ENCODE peak calls at places on chromosome X, in seven cellular contexts. M, N, V, Y, Q, W and K are unnamed samples. For H3K4me1, the result is how much of the 10 kb centered on the place peaks cover.

GRCh38 chrX:91137881-91138280 is 296.8 kb upstream of the PABPC5 start:
- DNase-seq in M (no peak), N (no peak), V (no peak), Y (no peak), Q (no peak), W (no peak), K (no peak)

GRCh38 chrX:47422444-47422843 is 52.1 kb downstream of the ZNF157 start:
- DNase-seq in M (no peak), N (no peak), V (no peak), Y (no peak), Q (no peak), W (no peak), K (no peak)

GRCh38 chrX:55143621-55144020 is 54.8 kb downstream of the PAGE2 start:
- DNase-seq in M (no peak), N (no peak), V (no peak), Y (no peak), Q (no peak), W (no peak), K (no peak)

GRCh38 chrX:37455381-37455780 is 106.2 kb downstream of the PRRG1 start:
- DNase-seq in M (no peak), N (no peak), V (no peak), Y (no peak), Q (no peak), W (no peak), K (no peak)

GRCh38 chrX:83022020-83022419 is 486.1 kb upstream of the POU3F4 start:
- DNase-seq in M (no peak), N (no peak), V (no peak), Y (no peak), Q (no peak), W (no peak), K (no peak)

GRCh38 chrX:10741003-10741402 is 120.6 kb upstream of the MID1 start:
- DNase-seq in M (no peak), N (no peak), V (no peak), Y (no peak), Q (no peak), W (no peak), K (no peak)

GRCh38 chrX:120308959-120309872 is 2.0 kb downstream of the TMEM255A start:
- DNase-seq in M (peak), N (no peak), V (peak), Y (peak), Q (peak), W (peak), K (peak)

GRCh38 chrX:136773649-136774048 is 7.1 kb downstream of the ARHGEF6 start:
- DNase-seq in M (no peak), N (no peak), V (no peak), Y (no peak), Q (no peak), W (no peak), K (no peak)

GRCh38 chrX:145475725-145476124 is 228.4 kb downstream of the SPANXN1 start:
- DNase-seq in M (no peak), N (no peak), V (no peak), Y (no peak), Q (no peak), W (no peak), K (no peak)

GRCh38 chrX:130179579-130180215 is 7.9 kb downstream of the RAB33A start:
- DNase-seq in M (no peak), N (no peak), V (no peak), Y (no peak), Q (peak), W (no peak), K (no peak)

GRCh38 chrX:97854071-97854470 is 970.4 kb downstream of the RPA4 start:
- DNase-seq in M (no peak), N (no peak), V (no peak), Y (no peak), Q (peak), W (no peak), K (no peak)

GRCh38 chrX:148457279-148457678 is 43.1 kb upstream of the AFF2 start:
- DNase-seq in M (no peak), N (no peak), V (no peak), Y (no peak), Q (no peak), W (no peak), K (peak)

GRCh38 chrX:152635941-152636340 is 1.8 kb upstream of the GABRQ start:
- DNase-seq in M (peak), N (peak), V (no peak), Y (no peak), Q (peak), W (no peak), K (no peak)
- TF ChIP-seq CTCF in M (peak), N (peak), V (peak), Y (no peak), Q (peak), W (peak), K (peak)

GRCh38 chrX:21744721-21745120 is 13.2 kb downstream of the SMPX start:
- DNase-seq in M (no peak), N (no peak), V (no peak), Y (no peak), Q (no peak), W (no peak), K (no peak)
- H3K4me1 ChIP-seq in M (under half), N (under half), V (under half), Y (under half), Q (under half), W (half or more), K (under half)

GRCh38 chrX:23372220-23372902 is 37.7 kb downstream of the PTCHD1 start:
- DNase-seq in M (no peak), N (no peak), V (no peak), Y (no peak), Q (no peak), W (no peak), K (no peak)
- TF ChIP-seq CTCF in M (no peak), N (no peak), V (no peak), Y (no peak), Q (no peak), W (no peak), K (no peak)

GRCh38 chrX:19881559-19881958 is 5.8 kb downstream of the SH3KBP1 start:
- DNase-seq in M (no peak), N (no peak), V (no peak), Y (no peak), Q (no peak), W (no peak), K (no peak)
- H3K4me1 ChIP-seq in M (under half), N (under half), V (under half), Y (under half), Q (under half), W (under half), K (under half)